ENCODE peak calls at places on chromosomes 11 and 22, in nine cellular contexts. I, V, T, S, G, Y, H, P and M are unnamed samples.

GRCh38 chr11:120308081-120308480 is 17.0 kb upstream of the TLCD5 start:
- DNase-seq in I (no peak), V (no peak), T (no peak), S (no peak), G (no peak), Y (no peak), H (no peak), P (no peak), M (no peak)

GRCh38 chr22:45503816-45504702 is 1.4 kb downstream of the FBLN1 start:
- DNase-seq in I (peak; percentile 44), V (no peak), T (peak; percentile 54), S (no peak), G (no peak), Y (no peak), H (peak; percentile 84), P (no peak), M (peak; percentile 69)

GRCh38 chr11:60700689-60701508 is 1.5 kb downstream of the MS4A8 start:
- DNase-seq in I (peak; percentile 63), V (peak; percentile 37), T (peak; percentile 0), S (peak; percentile 49), G (no peak), Y (peak; percentile 29), H (no peak), P (peak; percentile 37), M (no peak)

GRCh38 chr11:116851631-116852030 is 14.2 kb upstream of the APOA1 start:
- DNase-seq in I (no peak), V (no peak), T (no peak), S (no peak), G (peak; percentile 13), Y (no peak), H (no peak), P (no peak), M (no peak)

GRCh38 chr11:117313103-117313502 is 3.0 kb downstream of the BACE1 start:
- DNase-seq in I (no peak), V (no peak), T (no peak), S (no peak), G (no peak), Y (no peak), H (no peak), P (no peak), M (no peak)

GRCh38 chr22:30555282-30556210 is 9.0 kb upstream of the SEC14L6 start:
- DNase-seq in I (no peak), V (no peak), T (no peak), S (no peak), G (no peak), Y (no peak), H (no peak), P (no peak), M (no peak)

GRCh38 chr11:72814139-72814830 is at the start of gene ATG16L2:
- DNase-seq in I (peak; percentile 90), V (peak; percentile 89), T (peak; percentile 88), S (peak; percentile 87), G (peak; percentile 87), Y (peak; percentile 90), H (peak; percentile 85), P (peak; percentile 88), M (peak; percentile 63)

GRCh38 chr11:92227954-92228935 is 3.6 kb downstream of the FAT3 start:
- DNase-seq in I (no peak), V (peak; percentile 37), T (no peak), S (no peak), G (no peak), Y (no peak), H (peak; percentile 21), P (no peak), M (no peak)

GRCh38 chr11:43987384-43988039 is 45.1 kb downstream of the C11orf96 start:
- DNase-seq in I (no peak), V (no peak), T (peak; percentile 96), S (no peak), G (no peak), Y (no peak), H (peak; percentile 96), P (peak; percentile 77), M (peak; percentile 33)

GRCh38 chr22:30266445-30267381 is at the start of gene OSM:
- DNase-seq in I (no peak), V (peak; percentile 39), T (no peak), S (no peak), G (peak; percentile 51), Y (no peak), H (no peak), P (peak; percentile 69), M (no peak)

GRCh38 chr11:107232451-107232850 is 214.2 kb upstream of the GUCY1A2 start:
- DNase-seq in I (no peak), V (no peak), T (no peak), S (no peak), G (no peak), Y (no peak), H (no peak), P (no peak), M (no peak)

GRCh38 chr11:44566559-44566949 is 1.1 kb downstream of the CD82 start:
- DNase-seq in I (no peak), V (no peak), T (no peak), S (no peak), G (no peak), Y (no peak), H (no peak), P (no peak), M (no peak)

GRCh38 chr11:70127653-70128434 is 49.7 kb downstream of the ANO1 start:
- DNase-seq in I (no peak), V (no peak), T (no peak), S (no peak), G (no peak), Y (no peak), H (peak; percentile 58), P (no peak), M (no peak)

GRCh38 chr11:26778000-26778757 is 56.3 kb upstream of the SLC5A12 start:
- DNase-seq in I (no peak), V (no peak), T (peak; percentile 26), S (no peak), G (no peak), Y (no peak), H (peak; percentile 79), P (no peak), M (peak; percentile 76)

GRCh38 chr11:19905280-19905853 is 192.7 kb downstream of the NAV2 start:
- DNase-seq in I (no peak), V (peak; percentile 10), T (peak; percentile 80), S (peak; percentile 66), G (no peak), Y (peak; percentile 51), H (peak; percentile 74), P (no peak), M (peak; percentile 65)